ENCODE peak calls at places on chromosomes 12 and 14, in six cellular contexts. K is HL-60; U is CD8-positive, alpha-beta T cell; T is Caco-2; A is Calu3; I is neural crest cell. V is an unnamed sample.
A peak's percentile ranks its signal among the peaks of the same experiment; 100 is the strongest.

GRCh38 chr14:69204753-69205152 is 13.5 kb downstream of the EXD2 start:
- DNase-seq in I (no peak), U (no peak), T (no peak), A (no peak), K (no peak), V (no peak)

GRCh38 chr12:102690267-102690666 is 209.9 kb upstream of the IGF1 start:
- DNase-seq in I (no peak), A (peak; percentile 53), K (no peak), U (no peak), T (no peak), V (no peak)

GRCh38 chr14:93957751-93958566 is 18.4 kb downstream of the ASB2 start:
- DNase-seq in U (no peak), A (no peak), K (no peak), T (no peak), I (no peak), V (peak; percentile 36)

GRCh38 chr12:100699209-100699608 is 95.4 kb upstream of the ANO4 start:
- DNase-seq in A (no peak), I (no peak), U (no peak), K (peak; percentile 72), T (no peak), V (no peak)

GRCh38 chr14:94293578-94293924 is 483 bp upstream of the SERPINA10 start:
- DNase-seq in U (no peak), A (no peak), K (no peak), T (no peak), I (no peak), V (no peak)

GRCh38 chr12:130557876-130558770 is 158.0 kb downstream of the RIMBP2 start:
- DNase-seq in A (no peak), U (no peak), K (no peak), T (no peak), I (no peak), V (no peak)

GRCh38 chr12:85057370-85057963 is 21.3 kb downstream of the LRRIQ1 start:
- DNase-seq in I (peak; percentile 45), K (peak; percentile 23), T (peak; percentile 67), A (peak; percentile 61), U (peak; percentile 5), V (no peak)

GRCh38 chr14:33580221-33580749 is 370.6 kb downstream of the EGLN3 start:
- DNase-seq in T (peak; percentile 2), I (no peak), U (no peak), A (no peak), K (no peak), V (no peak)

GRCh38 chr12:74349925-74350324 is 187.7 kb upstream of the ATXN7L3B start:
- DNase-seq in I (no peak), A (no peak), K (no peak), T (no peak), U (no peak), V (no peak)

GRCh38 chr14:30603402-30603801 is 18.7 kb upstream of the SCFD1 start:
- DNase-seq in A (no peak), K (no peak), T (no peak), I (no peak), U (no peak), V (no peak)

GRCh38 chr14:25044299-25044698 is 5.6 kb downstream of the STXBP6 start:
- DNase-seq in U (no peak), I (no peak), A (no peak), K (no peak), T (no peak), V (no peak)

GRCh38 chr14:47676301-47676617 is 854 bp upstream of the MDGA2 start:
- DNase-seq in K (no peak), I (no peak), T (no peak), U (no peak), A (no peak), V (no peak)

GRCh38 chr12:89383235-89384049 is 31.1 kb upstream of the DUSP6 start:
- DNase-seq in T (peak; percentile 62), U (no peak), A (no peak), I (no peak), K (peak; percentile 26), V (no peak)

GRCh38 chr14:68440776-68441175 is 352.1 kb downstream of the ZFP36L1 start:
- DNase-seq in T (no peak), K (no peak), A (no peak), I (no peak), U (no peak), V (no peak)

GRCh38 chr14:51442513-51443175 is 202.6 kb downstream of the TMX1 start:
- DNase-seq in T (no peak), U (no peak), A (peak; percentile 41), K (no peak), I (no peak), V (no peak)

GRCh38 chr12:82326905-82327503 is 31.2 kb downstream of the CCDC59 start:
- DNase-seq in T (no peak), A (no peak), U (no peak), I (no peak), K (no peak), V (no peak)

GRCh38 chr12:50380761-50381325 is 15.6 kb downstream of the FAM186A start:
- DNase-seq in K (no peak), A (no peak), I (no peak), U (no peak), T (no peak), V (no peak)

GRCh38 chr14:65332141-65332871 is 80.2 kb upstream of the FUT8 start:
- DNase-seq in K (no peak), A (no peak), U (no peak), T (no peak), I (no peak), V (no peak)

GRCh38 chr14:56805992-56806737 is 4.1 kb downstream of the OTX2 start:
- DNase-seq in I (no peak), T (no peak), A (no peak), K (no peak), U (no peak), V (no peak)

GRCh38 chr12:33795536-33795935 is 226.8 kb upstream of the ALG10 start:
- DNase-seq in I (no peak), A (peak; percentile 46), T (no peak), K (no peak), U (no peak), V (no peak)

GRCh38 chr14:99245541-99246511 is 26.2 kb downstream of the BCL11B start:
- DNase-seq in T (no peak), U (peak; percentile 50), K (no peak), I (peak; percentile 63), A (no peak), V (no peak)

DNA sequence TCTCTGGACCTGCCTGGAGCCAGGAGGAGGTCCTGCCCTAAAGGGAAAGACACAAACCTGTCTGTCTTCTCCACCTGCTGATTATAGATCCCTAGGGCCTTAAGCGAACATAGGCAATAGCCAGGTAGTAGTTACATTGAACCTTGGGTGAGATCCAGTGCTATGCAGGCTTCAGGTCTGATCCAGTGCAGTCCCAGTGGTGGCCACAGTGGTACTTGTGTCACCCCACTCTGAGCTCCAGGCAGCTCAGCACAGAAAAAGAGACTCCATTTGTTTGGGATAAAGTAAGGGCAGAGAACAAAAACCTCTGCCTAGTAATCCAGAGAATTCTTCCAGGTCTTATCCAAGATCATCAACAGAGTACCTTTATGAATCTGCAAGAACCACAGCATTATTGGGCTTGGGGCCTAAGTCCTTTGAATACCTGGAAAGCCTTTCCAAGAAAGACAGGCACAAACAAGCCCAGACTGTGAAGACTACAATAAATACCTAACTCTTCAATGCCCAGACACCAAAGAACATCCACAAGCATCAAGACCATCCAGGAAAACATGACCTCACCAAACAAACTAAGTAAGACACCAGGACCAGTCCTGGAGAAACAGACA is 60.4 kb upstream of the KTN1 start:
- DNase-seq in U (no peak), A (no peak), T (no peak), I (no peak), K (no peak), V (no peak)
- TF ChIP-seq CTCF in U (no peak), A (no peak), T (no peak), I (no peak), K (no peak), V (no peak)

GRCh38 chr14:77126074-77126325 is 15.6 kb downstream of the ZDHHC22 start:
- DNase-seq in U (no peak), K (no peak), T (no peak), I (no peak), A (no peak), V (no peak)

GRCh38 chr14:77123381-77124344 is 17.9 kb downstream of the ZDHHC22 start:
- DNase-seq in K (no peak), T (peak; percentile 25), I (no peak), A (peak; percentile 84), U (no peak), V (no peak)

GRCh38 chr14:77126461-77126990 is 15.1 kb downstream of the ZDHHC22 start:
- DNase-seq in U (no peak), K (no peak), T (no peak), A (no peak), I (no peak), V (no peak)

GRCh38 chr14:77125275-77126073 is 16.1 kb downstream of the ZDHHC22 start:
- DNase-seq in T (no peak), A (no peak), I (no peak), K (no peak), U (no peak), V (no peak)

DNA sequence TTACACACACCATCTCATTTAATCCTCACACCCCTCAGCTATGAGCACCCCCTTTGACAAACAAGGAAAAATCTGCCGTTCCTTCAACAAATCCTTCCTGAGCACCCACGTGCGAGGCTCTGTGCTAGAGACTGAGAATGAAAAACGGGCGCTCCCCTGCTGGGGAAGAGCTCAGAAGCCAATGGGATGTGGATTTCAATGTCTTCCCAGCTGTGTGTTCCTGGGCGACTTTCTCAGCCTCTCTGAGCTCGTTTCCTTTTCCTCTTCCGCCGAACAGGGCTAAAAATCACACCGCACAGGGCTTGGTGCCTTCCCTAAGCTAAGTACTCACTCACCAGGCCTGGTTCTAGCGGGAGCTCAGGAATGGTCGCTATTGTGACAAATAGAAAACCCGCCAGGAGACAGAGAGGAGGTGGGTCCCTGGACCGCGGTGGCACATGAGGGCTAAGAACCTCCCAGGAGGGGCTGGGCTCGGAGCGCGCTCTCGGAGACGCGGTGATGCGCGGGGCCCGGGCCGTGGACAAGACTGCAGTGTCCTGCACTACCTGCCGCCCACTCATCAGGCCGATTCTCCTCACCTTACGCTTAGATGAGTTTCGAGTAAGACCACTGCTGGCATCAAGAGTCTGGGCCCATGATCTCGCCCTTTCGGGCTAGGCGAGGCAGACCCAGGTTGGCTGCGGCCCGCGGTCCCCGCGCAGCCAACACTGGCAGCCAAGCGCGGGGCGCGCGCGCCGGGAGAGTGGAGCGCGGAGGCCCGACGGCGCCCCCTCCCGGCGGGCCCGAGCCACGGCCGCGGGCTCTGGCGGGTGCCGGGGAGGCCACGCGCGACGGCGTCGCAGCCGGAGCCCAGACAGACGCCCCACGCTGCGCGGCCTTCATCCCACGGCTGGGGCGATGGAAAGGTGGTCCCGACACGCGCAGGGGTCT is 17.0 kb downstream of the ZDHHC22 start:
- DNase-seq in I (peak; percentile 53), T (no peak), U (peak; percentile 73), A (peak; percentile 54), K (no peak), V (peak; percentile 72)
- TF ChIP-seq CTCF in I (peak; percentile 82), T (no peak), U (peak; percentile 63), A (peak; percentile 53), K (no peak), V (peak; percentile 74)

GRCh38 chr12:59596232-59597143 is 659 bp downstream of the SLC16A7 start:
- DNase-seq in I (peak; percentile 45), A (peak; percentile 81), K (peak; percentile 84), U (peak; percentile 82), T (peak; percentile 51), V (peak; percentile 79)
- TF ChIP-seq CTCF in I (peak; percentile 9), A (no peak), K (no peak), U (no peak), T (no peak), V (no peak)

DNA sequence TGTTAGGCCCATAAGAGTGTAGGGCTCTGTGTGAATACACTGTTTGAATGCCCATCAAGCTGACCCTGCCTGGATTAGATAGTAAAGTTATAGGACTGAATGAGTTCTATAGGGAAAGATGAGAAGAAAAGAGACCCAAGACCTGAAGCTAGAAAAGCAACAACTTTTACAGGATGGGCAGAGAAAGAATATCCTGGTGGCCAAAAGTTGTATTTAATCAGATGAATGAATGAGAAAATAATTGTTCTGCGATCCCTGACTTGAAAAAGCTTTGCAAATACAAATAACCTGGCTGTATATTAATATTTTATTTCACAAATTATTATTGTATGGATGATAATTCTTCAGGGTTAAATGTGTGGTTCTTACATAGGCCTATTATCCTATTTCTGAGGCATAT is 2.8 kb upstream of the ANO6 start:
- DNase-seq in T (no peak), K (no peak), U (no peak), I (no peak), A (no peak), V (no peak)
- TF ChIP-seq CTCF in T (no peak), K (no peak), U (no peak), I (peak; percentile 28), A (no peak), V (no peak)

V was measured in natural killer cell.